ENCODE peak calls at places on chromosomes 7 and 10, in four cellular contexts. O is H1, K is HCT116, V is HepG2. U is an unnamed sample. For H3K4me1, the result is how much of the 10 kb centered on the place peaks cover.

GRCh38 chr7:125526958-125527357 is 597.3 kb upstream of the POT1 start:
- DNase-seq in O (no peak), K (no peak), V (no peak), U (no peak)

GRCh38 chr10:69479241-69479730 is 28.0 kb downstream of the TSPAN15 start:
- DNase-seq in O (no peak), V (no peak), K (no peak), U (peak)

GRCh38 chr10:1412531-1413189 is 324.7 kb downstream of the ADARB2 start:
- DNase-seq in K (no peak), V (no peak), O (no peak), U (no peak)

GRCh38 chr7:110760341-110760740 is 330.6 kb upstream of the LRRN3 start:
- DNase-seq in O (no peak), K (no peak), V (no peak), U (no peak)

GRCh38 chr7:38321515-38321944 is 48.1 kb upstream of the TARP start:
- DNase-seq in O (no peak), V (no peak), K (no peak), U (no peak)

GRCh38 chr10:59405235-59405634 is 42.9 kb upstream of the FAM13C start:
- DNase-seq in K (no peak), V (no peak), O (no peak), U (no peak)

GRCh38 chr7:24730018-24730369 is 27.3 kb downstream of the GSDME start:
- DNase-seq in V (no peak), K (no peak), O (no peak), U (no peak)

GRCh38 chr10:25912796-25913195 is 21.2 kb upstream of the MYO3A start:
- DNase-seq in K (no peak), V (no peak), O (no peak), U (no peak)

GRCh38 chr10:49601857-49602256 is 8.3 kb upstream of the SLC18A3 start:
- DNase-seq in O (no peak), V (no peak), K (no peak), U (no peak)

GRCh38 chr10:110008518-110009339 is 945 bp downstream of the ADD3 start:
- DNase-seq in O (no peak), V (peak), K (no peak), U (no peak)

GRCh38 chr10:99595770-99596465 is 24.3 kb downstream of the SLC25A28 start:
- DNase-seq in O (peak), K (no peak), V (no peak), U (no peak)

GRCh38 chr10:102948786-102949185 is 30.7 kb downstream of the CNNM2 start:
- DNase-seq in V (no peak), O (no peak), K (no peak), U (no peak)

GRCh38 chr7:21214656-21215055 is 213.2 kb upstream of the SP4 start:
- DNase-seq in V (no peak), O (no peak), K (no peak), U (no peak)

GRCh38 chr10:42959833-42960232 is 117.0 kb upstream of the RET start:
- DNase-seq in K (no peak), V (no peak), O (no peak), U (peak)

GRCh38 chr7:121561717-121562116 is 165.6 kb upstream of the FAM3C start:
- DNase-seq in V (no peak), K (no peak), O (no peak), U (no peak)

GRCh38 chr10:17062493-17063487 is 66.8 kb downstream of the CUBN start:
- DNase-seq in K (peak), V (peak), O (peak), U (peak)

GRCh38 chr7:17304926-17305325 is 6.5 kb downstream of the AHR start:
- DNase-seq in V (no peak), O (no peak), K (peak), U (no peak)

GRCh38 chr10:60441515-60441914 is 51.8 kb upstream of the ANK3 start:
- DNase-seq in K (peak), V (peak), O (no peak), U (no peak)

GRCh38 chr10:85967594-85967993 is 399.0 kb downstream of the GRID1 start:
- DNase-seq in O (no peak), V (no peak), K (peak), U (no peak)

GRCh38 chr7:100567045-100567730 is 6.5 kb downstream of the SAP25 start:
- DNase-seq in V (no peak), O (no peak), K (no peak), U (no peak)

GRCh38 chr10:48383393-48383792 is 76.9 kb downstream of the MAPK8 start:
- DNase-seq in V (peak), K (no peak), O (no peak), U (no peak)

GRCh38 chr10:31322647-31323046 is 3.6 kb downstream of the ZEB1 start:
- DNase-seq in V (no peak), K (no peak), O (no peak), U (no peak)

GRCh38 chr10:109393425-109393824 is 529.9 kb downstream of the XPNPEP1 start:
- DNase-seq in V (no peak), O (peak), K (no peak), U (no peak)

GRCh38 chr7:421056-421991 is 98.3 kb downstream of the PDGFA start:
- DNase-seq in V (no peak), K (no peak), O (no peak), U (no peak)

GRCh38 chr10:97542169-97543024 is 30.2 kb upstream of the ANKRD2 start:
- DNase-seq in O (no peak), V (peak), K (peak), U (peak)
- TF ChIP-seq POLR2AphosphoS5 in O (no peak), V (no peak), K (peak), U (peak)

DNA sequence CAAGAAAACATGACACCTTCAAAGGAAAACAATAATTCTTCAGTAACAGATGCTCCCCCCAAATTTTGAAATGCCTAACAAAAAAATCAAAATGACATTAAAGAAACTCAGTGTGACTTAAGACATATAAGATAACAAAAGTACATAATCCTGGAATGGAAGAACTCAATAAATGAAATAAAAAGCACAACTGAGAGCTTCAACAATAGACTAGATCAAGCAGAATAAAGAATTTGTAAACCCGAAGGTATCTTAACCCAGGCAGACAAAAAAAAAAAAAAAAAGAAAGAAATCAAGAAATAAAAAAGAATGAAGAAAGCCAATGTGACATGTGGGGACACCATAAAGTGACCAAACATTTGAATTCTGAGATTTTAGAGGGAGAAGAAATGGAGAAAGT is 27.7 kb upstream of the LRRD1 start:
- DNase-seq in K (no peak), O (no peak), V (no peak), U (no peak)
- H3K4me1 ChIP-seq in K (under half), O (under half), V (under half), U (under half)

GRCh38 chr10:131822013-131822693 is 78.7 kb upstream of the PPP2R2D start:
- DNase-seq in K (no peak), V (no peak), O (no peak), U (peak)

GRCh38 chr10:131824371-131825149 is 76.2 kb upstream of the PPP2R2D start:
- DNase-seq in K (no peak), O (no peak), V (no peak), U (peak)

GRCh38 chr10:131822694-131823245 is 78.0 kb upstream of the PPP2R2D start:
- DNase-seq in V (no peak), O (no peak), K (no peak), U (peak)

GRCh38 chr10:131825960-131826650 is 74.7 kb upstream of the PPP2R2D start:
- DNase-seq in K (no peak), V (no peak), O (no peak), U (peak)

GRCh38 chr10:131825150-131825907 is 75.5 kb upstream of the PPP2R2D start:
- DNase-seq in K (no peak), V (no peak), O (no peak), U (peak)
- TF ChIP-seq POLR2AphosphoS5 in K (no peak), V (no peak), O (no peak), U (no peak)

DNA sequence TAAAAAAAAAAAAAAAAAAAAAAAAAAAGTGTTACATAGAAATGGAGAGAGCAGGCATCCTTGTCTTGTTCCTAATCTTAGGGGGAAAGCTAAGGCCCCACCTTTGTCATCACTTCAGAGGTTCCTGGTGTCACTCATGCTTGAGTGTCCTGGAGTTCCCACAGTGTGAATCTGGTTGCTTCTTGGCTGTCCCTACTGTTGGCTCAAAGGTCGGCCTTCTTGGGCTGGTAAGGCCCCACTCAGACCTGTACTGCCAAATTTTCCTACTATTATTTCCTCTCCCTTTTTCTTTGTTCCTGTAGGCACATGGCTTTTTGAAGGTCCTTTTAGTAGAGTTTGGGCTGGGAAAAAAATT is 21.5 kb downstream of the OPTN start:
- DNase-seq in O (no peak), V (no peak), K (no peak), U (no peak)
- H3K4me1 ChIP-seq in O (under half), V (under half), K (under half), U (under half)

DNA sequence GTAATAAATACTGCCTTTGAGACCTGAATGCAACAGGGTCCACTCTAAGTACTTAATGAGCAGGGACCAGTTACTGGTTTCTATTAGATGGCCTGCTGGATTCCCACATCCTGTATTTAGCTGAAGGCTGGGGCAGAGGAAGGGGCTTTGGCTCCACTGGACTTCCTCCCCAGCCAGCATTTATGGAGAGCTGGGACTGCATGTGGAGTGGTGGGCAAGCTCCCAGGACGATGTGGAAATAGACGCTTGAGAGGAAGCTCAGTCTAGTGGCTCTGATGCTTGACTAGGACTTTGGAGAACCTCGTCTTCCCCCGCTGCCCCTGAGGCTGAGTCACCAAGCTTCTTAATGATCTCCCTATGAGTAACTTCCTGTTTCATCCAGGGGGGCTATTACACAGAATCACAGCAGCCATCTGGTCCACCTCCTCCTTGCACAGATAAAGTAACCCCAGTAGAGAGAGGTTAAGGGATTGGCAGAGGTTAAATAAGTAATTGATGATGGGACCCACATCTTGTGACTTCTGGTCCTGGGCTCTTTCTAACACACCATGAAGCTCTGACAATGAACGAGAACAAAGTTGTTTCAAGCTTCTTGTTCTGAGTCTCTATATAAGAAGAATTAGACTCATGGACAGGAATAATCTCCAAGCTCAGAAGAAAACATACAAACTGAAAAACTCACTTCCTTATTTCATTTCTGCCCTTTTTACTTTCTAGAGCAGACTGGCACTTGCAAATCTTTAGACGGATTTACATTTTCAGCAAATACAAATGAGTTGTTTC is 126.2 kb downstream of the PRPF18 start:
- DNase-seq in V (no peak), O (no peak), K (peak), U (peak)
- TF ChIP-seq POLR2AphosphoS5 in V (no peak), O (no peak), K (no peak), U (no peak)

GRCh38 chr10:74011016-74011415 is 13.1 kb downstream of the VCL start:
- DNase-seq in K (no peak), V (no peak), O (no peak), U (no peak)
- H3K4me1 ChIP-seq in K (under half), V (under half), O (under half), U (half or more)

U was measured in sigmoid colon.